ENCODE peak calls at places on chromosomes 11 and 22, in four cellular contexts. C is HEK293T; X is effector memory CD8-positive, alpha-beta T cell; Z is heart right ventricle. G is an unnamed sample.

GRCh38 chr11:68142028-68142412 is 20.8 kb upstream of the CHKA start:
- DNase-seq in C (no peak), X (no peak), Z (peak), G (peak)

GRCh38 chr22:42369250-42370041 is 62.8 kb downstream of the NFAM1 start:
- DNase-seq in C (peak), X (peak), Z (peak), G (peak)

GRCh38 chr11:118633979-118634378 is 26.6 kb downstream of the PHLDB1 start:
- DNase-seq in C (no peak), X (no peak), Z (no peak), G (no peak)

GRCh38 chr22:27655582-27656185 is 145.9 kb downstream of the MN1 start:
- DNase-seq in C (no peak), X (no peak), Z (no peak), G (no peak)

GRCh38 chr22:26979294-26979693 is 321.9 kb downstream of the MIAT start:
- DNase-seq in C (no peak), X (no peak), Z (no peak), G (no peak)

GRCh38 chr11:32643526-32643925 is 59.9 kb downstream of the EIF3M start:
- DNase-seq in C (no peak), X (no peak), Z (no peak), G (no peak)

GRCh38 chr11:298406-299065 is 790 bp downstream of the IFITM5 start:
- DNase-seq in C (no peak), X (no peak), Z (no peak), G (no peak)

GRCh38 chr11:87252869-87253268 is 215.1 kb downstream of the TMEM135 start:
- DNase-seq in C (no peak), X (no peak), Z (no peak), G (no peak)

GRCh38 chr11:93160156-93160555 is 37.6 kb downstream of the SLC36A4 start:
- DNase-seq in C (no peak), X (no peak), Z (no peak), G (no peak)

G was measured in CD8-positive, alpha-beta memory T cell.